ENCODE peak calls at places on chromosomes 7 and 10, in nine cellular contexts. One of them, this sample, is unnamed.

GRCh38 chr10:26441491-26442214 is 3.5 kb downstream of the APBB1IP start:
- DNase-seq in heart right ventricle: no peak
- DNase-seq in H7: no peak
- DNase-seq in stimulated activated CD8-positive, alpha-beta memory T cell treated with anti-CD3 and anti-CD28 coated beads, Interleukin-15, amount 100 ng/mL, for 24 hours: no peak
- DNase-seq in occipital lobe: no peak
- DNase-seq in HFF-Myc: no peak
- DNase-seq in A172: peak
- DNase-seq in stomach: no peak
- DNase-seq in NAMALWA: no peak
- DNase-seq in this sample: no peak

GRCh38 chr7:70316745-70317144 is 718.5 kb downstream of the AUTS2 start:
- DNase-seq in heart right ventricle: no peak
- DNase-seq in H7: no peak
- DNase-seq in stimulated activated CD8-positive, alpha-beta memory T cell treated with anti-CD3 and anti-CD28 coated beads, Interleukin-15, amount 100 ng/mL, for 24 hours: no peak
- DNase-seq in occipital lobe: no peak
- DNase-seq in HFF-Myc: no peak
- DNase-seq in A172: no peak
- DNase-seq in stomach: no peak
- DNase-seq in NAMALWA: no peak
- DNase-seq in this sample: no peak

GRCh38 chr10:84179059-84179710 is 5.6 kb downstream of the GPR15LG start:
- DNase-seq in heart right ventricle: no peak
- DNase-seq in H7: no peak
- DNase-seq in stimulated activated CD8-positive, alpha-beta memory T cell treated with anti-CD3 and anti-CD28 coated beads, Interleukin-15, amount 100 ng/mL, for 24 hours: no peak
- DNase-seq in occipital lobe: peak
- DNase-seq in HFF-Myc: peak
- DNase-seq in A172: peak
- DNase-seq in stomach: no peak
- DNase-seq in NAMALWA: peak
- DNase-seq in this sample: no peak

GRCh38 chr7:106848851-106849442 is 16.1 kb upstream of the PIK3CG start:
- DNase-seq in heart right ventricle: no peak
- DNase-seq in H7: no peak
- DNase-seq in stimulated activated CD8-positive, alpha-beta memory T cell treated with anti-CD3 and anti-CD28 coated beads, Interleukin-15, amount 100 ng/mL, for 24 hours: no peak
- DNase-seq in occipital lobe: no peak
- DNase-seq in HFF-Myc: peak
- DNase-seq in A172: peak
- DNase-seq in stomach: no peak
- DNase-seq in NAMALWA: no peak
- DNase-seq in this sample: no peak

GRCh38 chr7:96718107-96719003 is 8.7 kb upstream of the SEM1 start:
- DNase-seq in heart right ventricle: no peak
- DNase-seq in H7: no peak
- DNase-seq in stimulated activated CD8-positive, alpha-beta memory T cell treated with anti-CD3 and anti-CD28 coated beads, Interleukin-15, amount 100 ng/mL, for 24 hours: no peak
- DNase-seq in occipital lobe: no peak
- DNase-seq in HFF-Myc: no peak
- DNase-seq in A172: no peak
- DNase-seq in stomach: no peak
- DNase-seq in NAMALWA: no peak
- DNase-seq in this sample: no peak

GRCh38 chr10:116870949-116871348 is 21.6 kb downstream of the ENO4 start:
- DNase-seq in heart right ventricle: no peak
- DNase-seq in H7: no peak
- DNase-seq in stimulated activated CD8-positive, alpha-beta memory T cell treated with anti-CD3 and anti-CD28 coated beads, Interleukin-15, amount 100 ng/mL, for 24 hours: no peak
- DNase-seq in occipital lobe: no peak
- DNase-seq in HFF-Myc: no peak
- DNase-seq in A172: no peak
- DNase-seq in stomach: no peak
- DNase-seq in NAMALWA: no peak
- DNase-seq in this sample: no peak

GRCh38 chr7:120833551-120833950 is 24.4 kb downstream of the TSPAN12 start:
- DNase-seq in heart right ventricle: no peak
- DNase-seq in H7: no peak
- DNase-seq in stimulated activated CD8-positive, alpha-beta memory T cell treated with anti-CD3 and anti-CD28 coated beads, Interleukin-15, amount 100 ng/mL, for 24 hours: no peak
- DNase-seq in occipital lobe: no peak
- DNase-seq in HFF-Myc: no peak
- DNase-seq in A172: no peak
- DNase-seq in stomach: no peak
- DNase-seq in NAMALWA: peak
- DNase-seq in this sample: no peak

GRCh38 chr7:2014391-2015241 is 218.1 kb downstream of the MAD1L1 start:
- DNase-seq in heart right ventricle: peak
- DNase-seq in H7: peak
- DNase-seq in stimulated activated CD8-positive, alpha-beta memory T cell treated with anti-CD3 and anti-CD28 coated beads, Interleukin-15, amount 100 ng/mL, for 24 hours: no peak
- DNase-seq in occipital lobe: no peak
- DNase-seq in HFF-Myc: no peak
- DNase-seq in A172: no peak
- DNase-seq in stomach: no peak
- DNase-seq in NAMALWA: no peak
- DNase-seq in this sample: no peak

GRCh38 chr10:29687411-29688160 is 52.8 kb upstream of the SVIL start:
- DNase-seq in heart right ventricle: no peak
- DNase-seq in H7: no peak
- DNase-seq in stimulated activated CD8-positive, alpha-beta memory T cell treated with anti-CD3 and anti-CD28 coated beads, Interleukin-15, amount 100 ng/mL, for 24 hours: no peak
- DNase-seq in occipital lobe: no peak
- DNase-seq in HFF-Myc: no peak
- DNase-seq in A172: no peak
- DNase-seq in stomach: no peak
- DNase-seq in NAMALWA: no peak
- DNase-seq in this sample: peak

GRCh38 chr7:28975987-28976386 is 17.9 kb upstream of the TRIL start:
- DNase-seq in heart right ventricle: no peak
- DNase-seq in H7: no peak
- DNase-seq in stimulated activated CD8-positive, alpha-beta memory T cell treated with anti-CD3 and anti-CD28 coated beads, Interleukin-15, amount 100 ng/mL, for 24 hours: no peak
- DNase-seq in occipital lobe: no peak
- DNase-seq in HFF-Myc: no peak
- DNase-seq in A172: no peak
- DNase-seq in stomach: no peak
- DNase-seq in NAMALWA: no peak
- DNase-seq in this sample: no peak

GRCh38 chr10:131921191-131921590 is 20.4 kb downstream of the PPP2R2D start:
- DNase-seq in heart right ventricle: no peak
- DNase-seq in H7: peak
- DNase-seq in stimulated activated CD8-positive, alpha-beta memory T cell treated with anti-CD3 and anti-CD28 coated beads, Interleukin-15, amount 100 ng/mL, for 24 hours: no peak
- DNase-seq in occipital lobe: no peak
- DNase-seq in HFF-Myc: no peak
- DNase-seq in A172: no peak
- DNase-seq in stomach: no peak
- DNase-seq in NAMALWA: no peak
- DNase-seq in this sample: no peak

GRCh38 chr7:3437467-3437866 is 136.4 kb downstream of the SDK1 start:
- DNase-seq in heart right ventricle: no peak
- DNase-seq in H7: no peak
- DNase-seq in stimulated activated CD8-positive, alpha-beta memory T cell treated with anti-CD3 and anti-CD28 coated beads, Interleukin-15, amount 100 ng/mL, for 24 hours: no peak
- DNase-seq in occipital lobe: no peak
- DNase-seq in HFF-Myc: no peak
- DNase-seq in A172: peak
- DNase-seq in stomach: no peak
- DNase-seq in NAMALWA: no peak
- DNase-seq in this sample: no peak

GRCh38 chr7:137652721-137653120 is 194.1 kb downstream of the DGKI start:
- DNase-seq in heart right ventricle: no peak
- DNase-seq in H7: no peak
- DNase-seq in stimulated activated CD8-positive, alpha-beta memory T cell treated with anti-CD3 and anti-CD28 coated beads, Interleukin-15, amount 100 ng/mL, for 24 hours: no peak
- DNase-seq in occipital lobe: no peak
- DNase-seq in HFF-Myc: no peak
- DNase-seq in A172: no peak
- DNase-seq in stomach: no peak
- DNase-seq in NAMALWA: no peak
- DNase-seq in this sample: no peak

GRCh38 chr7:40571796-40572195 is 437.0 kb downstream of the SUGCT start:
- DNase-seq in heart right ventricle: no peak
- DNase-seq in H7: peak
- DNase-seq in stimulated activated CD8-positive, alpha-beta memory T cell treated with anti-CD3 and anti-CD28 coated beads, Interleukin-15, amount 100 ng/mL, for 24 hours: no peak
- DNase-seq in occipital lobe: no peak
- DNase-seq in HFF-Myc: peak
- DNase-seq in A172: peak
- DNase-seq in stomach: no peak
- DNase-seq in NAMALWA: no peak
- DNase-seq in this sample: no peak

GRCh38 chr7:137717811-137718271 is 128.9 kb downstream of the DGKI start:
- DNase-seq in heart right ventricle: no peak
- DNase-seq in H7: peak
- DNase-seq in stimulated activated CD8-positive, alpha-beta memory T cell treated with anti-CD3 and anti-CD28 coated beads, Interleukin-15, amount 100 ng/mL, for 24 hours: no peak
- DNase-seq in occipital lobe: peak
- DNase-seq in HFF-Myc: no peak
- DNase-seq in A172: no peak
- DNase-seq in stomach: no peak
- DNase-seq in NAMALWA: no peak
- DNase-seq in this sample: no peak